ENCODE peak calls at places on chromosomes 12 and 14, in five cellular contexts. M, P, K, J and G are unnamed samples.

GRCh38 chr12:86233126-86233525 is 23.1 kb downstream of the MGAT4C start:
- DNase-seq in M (no peak), P (no peak), K (no peak), J (no peak), G (no peak)

GRCh38 chr12:98405795-98406366 is 109.5 kb upstream of the TMPO start:
- DNase-seq in M (no peak), P (no peak), K (no peak), J (no peak), G (no peak)

GRCh38 chr12:43289412-43289811 is 262.6 kb downstream of the ADAMTS20 start:
- DNase-seq in M (peak; percentile 19), P (no peak), K (no peak), J (no peak), G (no peak)

GRCh38 chr14:105494606-105494929 is 3.5 kb downstream of the TEDC1 start:
- DNase-seq in M (no peak), P (no peak), K (no peak), J (no peak), G (peak; percentile 47)

GRCh38 chr14:61472801-61473376 is 151.5 kb downstream of the PRKCH start:
- DNase-seq in M (no peak), P (no peak), K (no peak), J (no peak), G (no peak)

GRCh38 chr14:54669759-54670630 is 103.1 kb downstream of the SAMD4A start:
- DNase-seq in M (peak; percentile 85), P (no peak), K (no peak), J (no peak), G (peak; percentile 64)

GRCh38 chr14:85907536-85907935 is 377.6 kb downstream of the FLRT2 start:
- DNase-seq in M (no peak), P (no peak), K (no peak), J (no peak), G (no peak)

GRCh38 chr12:5442251-5443006 is 10.5 kb downstream of the NTF3 start:
- DNase-seq in M (no peak), P (no peak), K (peak; percentile 59), J (peak; percentile 28), G (no peak)

GRCh38 chr12:24661657-24662096 is 287.2 kb downstream of the BCAT1 start:
- DNase-seq in M (no peak), P (no peak), K (no peak), J (peak; percentile 3), G (peak; percentile 56)

GRCh38 chr12:50937653-50938052 is 14.7 kb upstream of the HIGD1C start:
- DNase-seq in M (no peak), P (no peak), K (no peak), J (no peak), G (no peak)

GRCh38 chr12:60209933-60210332 is 614.1 kb downstream of the SLC16A7 start:
- DNase-seq in M (no peak), P (no peak), K (no peak), J (no peak), G (no peak)

GRCh38 chr14:37253905-37254304 is 56.2 kb downstream of the MIPOL1 start:
- DNase-seq in M (no peak), P (no peak), K (no peak), J (no peak), G (no peak)

GRCh38 chr12:11705010-11705409 is 55.5 kb downstream of the ETV6 start:
- DNase-seq in M (peak; percentile 31), P (no peak), K (no peak), J (no peak), G (no peak)

GRCh38 chr14:22978873-22979671 is 3.3 kb downstream of the AJUBA start:
- DNase-seq in M (no peak), P (no peak), K (no peak), J (no peak), G (no peak)

GRCh38 chr12:46948936-46949555 is 123.2 kb upstream of the SLC38A4 start:
- DNase-seq in M (no peak), P (no peak), K (no peak), J (no peak), G (no peak)

GRCh38 chr12:46950116-46950515 is 124.3 kb upstream of the SLC38A4 start:
- DNase-seq in M (no peak), P (no peak), K (no peak), J (no peak), G (no peak)

GRCh38 chr12:46958093-46958492 is 121.3 kb upstream of the PCED1B start:
- DNase-seq in M (no peak), P (no peak), K (no peak), J (no peak), G (no peak)

GRCh38 chr12:46956451-46957035 is 122.9 kb upstream of the PCED1B start:
- DNase-seq in M (no peak), P (no peak), K (no peak), J (no peak), G (no peak)

GRCh38 chr12:46952880-46953517 is 126.4 kb upstream of the PCED1B start:
- DNase-seq in M (no peak), P (no peak), K (no peak), J (no peak), G (no peak)
- TF ChIP-seq CTCF in M (no peak), P (no peak), K (no peak), J (no peak), G (no peak)

GRCh38 chr14:64503184-64503433 is 529 bp downstream of the ZBTB25 start:
- DNase-seq in M (no peak), P (no peak), K (no peak), J (no peak), G (no peak)
- H3K4me1 ChIP-seq in M (peaks cover 12% of the 10 kb centered on the region), P (peaks cover 10% of the 10 kb centered on the region), K (peaks cover 60% of the 10 kb centered on the region), J (peaks cover 55% of the 10 kb centered on the region), G (peaks cover 56% of the 10 kb centered on the region)

DNA sequence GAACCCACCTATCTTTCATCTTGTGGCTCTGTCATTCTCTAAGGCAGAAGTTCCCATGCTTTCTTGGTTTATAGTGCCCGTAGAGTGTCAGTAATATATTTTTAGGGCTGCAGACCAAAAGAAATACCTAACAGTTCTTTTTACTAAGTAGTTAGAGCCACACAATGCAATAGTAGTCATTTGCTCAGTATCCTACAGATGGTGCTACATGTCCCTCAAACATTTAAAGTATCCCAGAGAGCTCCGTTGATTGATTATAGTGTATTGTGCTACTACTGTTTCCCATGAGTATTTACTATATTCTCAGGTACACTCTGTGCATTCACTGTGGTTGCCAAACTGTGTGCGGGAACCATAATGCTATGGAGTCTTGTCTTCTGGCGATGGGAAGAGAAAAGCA is 4.7 kb upstream of the PLBD1 start:
- DNase-seq in M (no peak), P (no peak), K (no peak), J (no peak), G (no peak)
- TF ChIP-seq CTCF in M (no peak), P (no peak), K (no peak), J (no peak), G (no peak)

DNA sequence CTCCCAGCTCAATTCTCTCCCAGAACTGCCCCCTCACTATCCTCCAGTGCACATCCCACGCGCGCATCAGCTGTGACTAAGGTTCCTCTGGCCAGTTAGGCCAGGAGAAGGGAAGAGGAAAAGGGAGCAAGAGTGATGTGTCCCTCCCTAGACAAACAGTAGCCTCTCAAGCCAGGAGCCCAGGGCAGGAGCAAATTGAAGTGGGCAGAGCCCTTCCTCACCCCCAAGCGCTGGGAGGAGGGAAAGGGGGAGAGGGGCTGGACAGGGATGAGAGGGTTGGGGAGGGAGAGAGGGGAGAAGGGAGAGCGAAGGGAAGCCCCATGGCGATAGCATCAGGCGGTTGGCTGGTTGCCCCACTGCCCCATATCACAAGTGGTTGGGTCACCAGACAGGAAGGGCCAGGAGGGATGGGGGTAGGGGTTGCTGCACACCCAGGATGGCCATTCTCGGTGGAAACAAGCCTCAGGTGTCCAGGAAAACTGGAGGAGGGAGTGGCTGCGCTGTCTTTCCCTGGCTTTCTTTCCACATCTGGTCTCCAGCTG is 1.1 kb downstream of the CD63 start:
- DNase-seq in M (peak; percentile 81), P (peak; percentile 77), K (no peak), J (peak; percentile 74), G (peak; percentile 73)
- H3K4me1 ChIP-seq in M (no peaks in the 10 kb centered on the region), P (peaks cover 12% of the 10 kb centered on the region), K (peaks cover 69% of the 10 kb centered on the region), J (peaks cover 29% of the 10 kb centered on the region), G (peaks cover 62% of the 10 kb centered on the region)